ENCODE peak calls at places on chromosome 3, in nine cellular contexts. One of them, this sample, is unnamed.
A peak's percentile ranks its signal among the peaks of the same experiment; 100 is the strongest.

GRCh38 chr3:42097166-42097946 is 6.2 kb downstream of the TRAK1 start:
- DNase-seq in right lobe of liver: no peak
- DNase-seq in progenitor cell of endocrine pancreas: no peak
- DNase-seq in ovary: no peak
- DNase-seq in cardiac muscle cell: no peak
- DNase-seq in WTC11: no peak
- DNase-seq in heart right ventricle: no peak
- DNase-seq in bronchial epithelial cell: peak; percentile 78
- DNase-seq in AG09319: no peak
- DNase-seq in this sample: no peak

GRCh38 chr3:14133188-14133800 is 8.4 kb downstream of the TMEM43 start:
- DNase-seq in right lobe of liver: no peak
- DNase-seq in progenitor cell of endocrine pancreas: no peak
- DNase-seq in bronchial epithelial cell: no peak
- DNase-seq in WTC11: no peak
- DNase-seq in ovary: no peak
- DNase-seq in AG09319: no peak
- DNase-seq in cardiac muscle cell: no peak
- DNase-seq in heart right ventricle: no peak
- DNase-seq in this sample: no peak

GRCh38 chr3:11059090-11059798 is 66.7 kb downstream of the SLC6A1 start:
- DNase-seq in ovary: peak; percentile 64
- DNase-seq in heart right ventricle: peak; percentile 67
- DNase-seq in progenitor cell of endocrine pancreas: peak; percentile 37
- DNase-seq in AG09319: peak; percentile 18
- DNase-seq in WTC11: peak; percentile 77
- DNase-seq in bronchial epithelial cell: peak; percentile 76
- DNase-seq in cardiac muscle cell: peak; percentile 79
- DNase-seq in right lobe of liver: peak; percentile 47
- DNase-seq in this sample: no peak

GRCh38 chr3:40309925-40310635 is 573 bp downstream of the EIF1B start:
- DNase-seq in heart right ventricle: peak; percentile 42
- DNase-seq in AG09319: no peak
- DNase-seq in progenitor cell of endocrine pancreas: peak; percentile 33
- DNase-seq in right lobe of liver: peak; percentile 63
- DNase-seq in ovary: peak; percentile 70
- DNase-seq in cardiac muscle cell: peak; percentile 67
- DNase-seq in bronchial epithelial cell: peak; percentile 29
- DNase-seq in WTC11: peak; percentile 45
- DNase-seq in this sample: no peak

GRCh38 chr3:127389415-127389814 is 101.6 kb upstream of the PRR20G start:
- DNase-seq in right lobe of liver: no peak
- DNase-seq in bronchial epithelial cell: peak; percentile 22
- DNase-seq in progenitor cell of endocrine pancreas: no peak
- DNase-seq in AG09319: no peak
- DNase-seq in heart right ventricle: no peak
- DNase-seq in ovary: no peak
- DNase-seq in cardiac muscle cell: no peak
- DNase-seq in WTC11: no peak
- DNase-seq in this sample: no peak

GRCh38 chr3:152405915-152406802 is 137.4 kb downstream of the MBNL1 start:
- DNase-seq in right lobe of liver: no peak
- DNase-seq in progenitor cell of endocrine pancreas: no peak
- DNase-seq in cardiac muscle cell: no peak
- DNase-seq in heart right ventricle: no peak
- DNase-seq in ovary: no peak
- DNase-seq in AG09319: peak; percentile 81
- DNase-seq in bronchial epithelial cell: peak; percentile 97
- DNase-seq in WTC11: no peak
- DNase-seq in this sample: no peak

GRCh38 chr3:53303549-53303948 is 43.8 kb downstream of the DCP1A start:
- DNase-seq in WTC11: no peak
- DNase-seq in right lobe of liver: no peak
- DNase-seq in progenitor cell of endocrine pancreas: no peak
- DNase-seq in cardiac muscle cell: no peak
- DNase-seq in heart right ventricle: peak; percentile 53
- DNase-seq in bronchial epithelial cell: no peak
- DNase-seq in ovary: no peak
- DNase-seq in AG09319: no peak
- DNase-seq in this sample: no peak

GRCh38 chr3:58994746-58995330 is 55.0 kb downstream of the CFAP20DC start:
- DNase-seq in bronchial epithelial cell: peak; percentile 76
- DNase-seq in ovary: no peak
- DNase-seq in cardiac muscle cell: peak; percentile 61
- DNase-seq in heart right ventricle: peak; percentile 42
- DNase-seq in progenitor cell of endocrine pancreas: peak; percentile 28
- DNase-seq in AG09319: peak; percentile 42
- DNase-seq in right lobe of liver: no peak
- DNase-seq in WTC11: peak; percentile 30
- DNase-seq in this sample: no peak

GRCh38 chr3:154121236-154122095 is at the start of gene ARHGEF26:
- DNase-seq in WTC11: peak; percentile 93
- DNase-seq in bronchial epithelial cell: peak; percentile 68
- DNase-seq in progenitor cell of endocrine pancreas: peak; percentile 85
- DNase-seq in heart right ventricle: peak; percentile 87
- DNase-seq in right lobe of liver: peak; percentile 95
- DNase-seq in ovary: peak; percentile 90
- DNase-seq in cardiac muscle cell: peak; percentile 79
- DNase-seq in AG09319: peak; percentile 12
- DNase-seq in this sample: peak; percentile 28

GRCh38 chr3:151431940-151432339 is 28.9 kb downstream of the IGSF10 start:
- DNase-seq in AG09319: no peak
- DNase-seq in WTC11: no peak
- DNase-seq in ovary: no peak
- DNase-seq in right lobe of liver: no peak
- DNase-seq in cardiac muscle cell: peak; percentile 9
- DNase-seq in bronchial epithelial cell: peak; percentile 98
- DNase-seq in progenitor cell of endocrine pancreas: no peak
- DNase-seq in heart right ventricle: no peak
- DNase-seq in this sample: no peak

GRCh38 chr3:55629432-55629831 is 142.3 kb upstream of the WNT5A start:
- DNase-seq in ovary: peak; percentile 25
- DNase-seq in right lobe of liver: peak; percentile 46
- DNase-seq in cardiac muscle cell: peak; percentile 39
- DNase-seq in AG09319: no peak
- DNase-seq in heart right ventricle: no peak
- DNase-seq in bronchial epithelial cell: no peak
- DNase-seq in WTC11: no peak
- DNase-seq in progenitor cell of endocrine pancreas: no peak
- DNase-seq in this sample: no peak

GRCh38 chr3:5733995-5734394 is 546.5 kb downstream of the EDEM1 start:
- DNase-seq in cardiac muscle cell: no peak
- DNase-seq in progenitor cell of endocrine pancreas: no peak
- DNase-seq in ovary: no peak
- DNase-seq in bronchial epithelial cell: no peak
- DNase-seq in AG09319: no peak
- DNase-seq in heart right ventricle: no peak
- DNase-seq in WTC11: no peak
- DNase-seq in right lobe of liver: no peak
- DNase-seq in this sample: no peak

GRCh38 chr3:178203152-178203551 is 333.1 kb upstream of the KCNMB2 start:
- DNase-seq in progenitor cell of endocrine pancreas: no peak
- DNase-seq in right lobe of liver: no peak
- DNase-seq in WTC11: no peak
- DNase-seq in cardiac muscle cell: no peak
- DNase-seq in ovary: no peak
- DNase-seq in bronchial epithelial cell: no peak
- DNase-seq in heart right ventricle: no peak
- DNase-seq in AG09319: peak; percentile 1
- DNase-seq in this sample: no peak

GRCh38 chr3:30606301-30607031 is at the start of gene TGFBR2:
- DNase-seq in heart right ventricle: peak; percentile 96
- DNase-seq in progenitor cell of endocrine pancreas: peak; percentile 73
- DNase-seq in WTC11: peak; percentile 74
- DNase-seq in cardiac muscle cell: peak; percentile 92
- DNase-seq in ovary: peak; percentile 94
- DNase-seq in bronchial epithelial cell: peak; percentile 97
- DNase-seq in AG09319: peak; percentile 95
- DNase-seq in right lobe of liver: peak; percentile 96
- DNase-seq in this sample: peak; percentile 88

GRCh38 chr3:120462409-120462959 is 11.7 kb upstream of the FSTL1 start:
- DNase-seq in right lobe of liver: no peak
- DNase-seq in AG09319: no peak
- DNase-seq in progenitor cell of endocrine pancreas: no peak
- DNase-seq in ovary: no peak
- DNase-seq in heart right ventricle: no peak
- DNase-seq in WTC11: no peak
- DNase-seq in bronchial epithelial cell: no peak
- DNase-seq in cardiac muscle cell: no peak
- DNase-seq in this sample: no peak

GRCh38 chr3:170589113-170589512 is 3.2 kb upstream of the SLC7A14 start:
- DNase-seq in heart right ventricle: no peak
- DNase-seq in bronchial epithelial cell: no peak
- DNase-seq in progenitor cell of endocrine pancreas: no peak
- DNase-seq in AG09319: no peak
- DNase-seq in cardiac muscle cell: no peak
- DNase-seq in WTC11: no peak
- DNase-seq in ovary: no peak
- DNase-seq in right lobe of liver: no peak
- DNase-seq in this sample: no peak

GRCh38 chr3:133926736-133927542 is 31.3 kb upstream of the RAB6B start:
- DNase-seq in right lobe of liver: no peak
- DNase-seq in WTC11: peak; percentile 42
- DNase-seq in bronchial epithelial cell: no peak
- DNase-seq in AG09319: no peak
- DNase-seq in progenitor cell of endocrine pancreas: no peak
- DNase-seq in heart right ventricle: no peak
- DNase-seq in cardiac muscle cell: peak; percentile 20
- DNase-seq in ovary: no peak
- DNase-seq in this sample: no peak

GRCh38 chr3:8622873-8623725 is 21.5 kb downstream of the SSUH2 start:
- DNase-seq in AG09319: peak; percentile 22
- DNase-seq in WTC11: peak; percentile 87
- DNase-seq in progenitor cell of endocrine pancreas: peak; percentile 71
- DNase-seq in heart right ventricle: peak; percentile 61
- DNase-seq in ovary: peak; percentile 73
- DNase-seq in bronchial epithelial cell: peak; percentile 41
- DNase-seq in right lobe of liver: peak; percentile 63
- DNase-seq in cardiac muscle cell: peak; percentile 88
- DNase-seq in this sample: peak; percentile 22
- TF ChIP-seq CTCF in AG09319: peak; percentile 93
- TF ChIP-seq CTCF in WTC11: peak; percentile 82
- TF ChIP-seq CTCF in progenitor cell of endocrine pancreas: peak; percentile 95
- TF ChIP-seq CTCF in heart right ventricle: peak; percentile 93
- TF ChIP-seq CTCF in ovary: peak; percentile 92
- TF ChIP-seq CTCF in bronchial epithelial cell: peak; percentile 91
- TF ChIP-seq CTCF in right lobe of liver: peak; percentile 89
- TF ChIP-seq CTCF in cardiac muscle cell: peak; percentile 93
- TF ChIP-seq CTCF in this sample: peak; percentile 67

GRCh38 chr3:183161552-183162345 is 785 bp downstream of the LAMP3 start:
- DNase-seq in bronchial epithelial cell: peak; percentile 12
- DNase-seq in cardiac muscle cell: peak; percentile 61
- DNase-seq in WTC11: peak; percentile 72
- DNase-seq in heart right ventricle: no peak
- DNase-seq in right lobe of liver: no peak
- DNase-seq in progenitor cell of endocrine pancreas: no peak
- DNase-seq in ovary: no peak
- DNase-seq in AG09319: no peak
- DNase-seq in this sample: no peak
- TF ChIP-seq CTCF in bronchial epithelial cell: no peak
- TF ChIP-seq CTCF in cardiac muscle cell: no peak
- TF ChIP-seq CTCF in WTC11: no peak
- TF ChIP-seq CTCF in heart right ventricle: no peak
- TF ChIP-seq CTCF in right lobe of liver: no peak
- TF ChIP-seq CTCF in progenitor cell of endocrine pancreas: no peak
- TF ChIP-seq CTCF in ovary: no peak
- TF ChIP-seq CTCF in AG09319: no peak
- TF ChIP-seq CTCF in this sample: no peak

GRCh38 chr3:18127864-18128185 is 297.3 kb downstream of the SATB1 start:
- DNase-seq in heart right ventricle: no peak
- DNase-seq in WTC11: no peak
- DNase-seq in AG09319: no peak
- DNase-seq in cardiac muscle cell: no peak
- DNase-seq in bronchial epithelial cell: no peak
- DNase-seq in right lobe of liver: no peak
- DNase-seq in ovary: no peak
- DNase-seq in progenitor cell of endocrine pancreas: no peak
- DNase-seq in this sample: no peak

GRCh38 chr3:18126772-18127171 is 298.4 kb downstream of the SATB1 start:
- DNase-seq in progenitor cell of endocrine pancreas: no peak
- DNase-seq in ovary: no peak
- DNase-seq in AG09319: no peak
- DNase-seq in cardiac muscle cell: no peak
- DNase-seq in heart right ventricle: no peak
- DNase-seq in right lobe of liver: no peak
- DNase-seq in bronchial epithelial cell: no peak
- DNase-seq in WTC11: no peak
- DNase-seq in this sample: no peak

GRCh38 chr3:18122264-18122663 is 302.9 kb downstream of the SATB1 start:
- DNase-seq in bronchial epithelial cell: peak; percentile 25
- DNase-seq in WTC11: no peak
- DNase-seq in right lobe of liver: no peak
- DNase-seq in ovary: no peak
- DNase-seq in cardiac muscle cell: no peak
- DNase-seq in AG09319: no peak
- DNase-seq in heart right ventricle: no peak
- DNase-seq in progenitor cell of endocrine pancreas: no peak
- DNase-seq in this sample: no peak

GRCh38 chr3:18124501-18124900 is 300.6 kb downstream of the SATB1 start:
- DNase-seq in progenitor cell of endocrine pancreas: no peak
- DNase-seq in WTC11: no peak
- DNase-seq in heart right ventricle: no peak
- DNase-seq in bronchial epithelial cell: peak; percentile 85
- DNase-seq in right lobe of liver: no peak
- DNase-seq in ovary: no peak
- DNase-seq in AG09319: peak; percentile 15
- DNase-seq in cardiac muscle cell: no peak
- DNase-seq in this sample: no peak

DNA sequence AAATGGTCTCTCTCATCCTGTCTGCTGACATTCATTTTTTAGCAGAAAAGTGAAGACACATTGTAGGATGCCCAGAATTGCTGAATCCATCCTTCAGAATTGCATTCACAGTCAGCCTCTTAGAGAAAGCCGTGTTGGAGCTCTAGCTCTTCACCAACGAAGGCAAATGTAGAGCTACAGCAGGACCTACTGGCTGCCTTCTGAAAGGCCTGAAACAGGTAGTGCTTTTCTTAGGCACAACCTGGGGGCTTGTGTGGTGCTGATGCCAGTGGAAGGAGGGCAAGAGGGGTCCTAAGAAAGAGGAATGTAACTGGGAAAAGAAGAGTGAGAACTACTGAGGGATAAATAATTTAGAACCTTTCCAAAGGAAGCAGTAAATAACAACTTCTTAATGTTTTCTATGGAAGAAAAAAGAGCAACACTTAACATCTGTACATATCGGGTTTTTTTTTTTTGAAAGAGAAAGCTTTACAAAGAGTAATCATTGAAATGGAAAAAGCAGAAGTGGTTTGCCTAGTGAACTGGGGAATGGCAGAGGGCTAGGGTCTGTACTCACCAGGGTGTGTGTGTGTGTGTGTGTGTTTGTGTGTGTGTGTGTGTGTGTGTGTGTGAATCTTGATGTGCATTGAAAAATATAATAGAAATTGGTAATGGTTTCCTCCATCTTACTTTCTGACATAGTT is 297.8 kb downstream of the SATB1 start:
- DNase-seq in WTC11: no peak
- DNase-seq in heart right ventricle: no peak
- DNase-seq in progenitor cell of endocrine pancreas: no peak
- DNase-seq in ovary: no peak
- DNase-seq in bronchial epithelial cell: no peak
- DNase-seq in cardiac muscle cell: no peak
- DNase-seq in AG09319: no peak
- DNase-seq in right lobe of liver: no peak
- DNase-seq in this sample: no peak
- TF ChIP-seq CTCF in WTC11: no peak
- TF ChIP-seq CTCF in heart right ventricle: no peak
- TF ChIP-seq CTCF in progenitor cell of endocrine pancreas: no peak
- TF ChIP-seq CTCF in ovary: no peak
- TF ChIP-seq CTCF in bronchial epithelial cell: no peak
- TF ChIP-seq CTCF in cardiac muscle cell: no peak
- TF ChIP-seq CTCF in AG09319: no peak
- TF ChIP-seq CTCF in right lobe of liver: no peak
- TF ChIP-seq CTCF in this sample: no peak

GRCh38 chr3:194687638-194688206 is 2.0 kb downstream of the FAM43A start:
- DNase-seq in WTC11: peak; percentile 87
- DNase-seq in progenitor cell of endocrine pancreas: peak; percentile 61
- DNase-seq in ovary: peak; percentile 53
- DNase-seq in heart right ventricle: peak; percentile 62
- DNase-seq in AG09319: no peak
- DNase-seq in bronchial epithelial cell: peak; percentile 49
- DNase-seq in cardiac muscle cell: peak; percentile 86
- DNase-seq in right lobe of liver: peak; percentile 80
- DNase-seq in this sample: peak; percentile 75
- TF ChIP-seq CTCF in WTC11: peak; percentile 31
- TF ChIP-seq CTCF in progenitor cell of endocrine pancreas: peak; percentile 67
- TF ChIP-seq CTCF in ovary: no peak
- TF ChIP-seq CTCF in heart right ventricle: peak; percentile 49
- TF ChIP-seq CTCF in AG09319: peak; percentile 16
- TF ChIP-seq CTCF in bronchial epithelial cell: peak; percentile 69
- TF ChIP-seq CTCF in cardiac muscle cell: peak; percentile 40
- TF ChIP-seq CTCF in right lobe of liver: peak; percentile 49
- TF ChIP-seq CTCF in this sample: peak; percentile 52